ENCODE peak calls at places on chromosomes 16 and 17, in five cellular contexts. B is stimulated activated CD8-positive, alpha-beta memory T cell treated with anti-CD3 and anti-CD28 coated beads, Interleukin-7, amount 100 ng/mL, for 1 hour; N is stimulated activated CD4-positive, alpha-beta T cell treated with anti-CD3 and anti-CD28 coated beads, Interleukin-15, amount 100 ng/mL, for 1 hour; E is GM04503; L is nucleus accumbens. Z is an unnamed sample.

GRCh38 chr16:17334096-17334495 is 136.7 kb downstream of the XYLT1 start:
- DNase-seq in E (peak; percentile 69), N (no peak), B (no peak), L (no peak), Z (no peak)

GRCh38 chr16:11328172-11329079 is 16.8 kb upstream of the RMI2 start:
- DNase-seq in E (peak; percentile 71), B (peak; percentile 25), N (peak; percentile 10), L (no peak), Z (peak; percentile 64)

GRCh38 chr17:17349724-17350106 is 46.5 kb downstream of the NT5M start:
- DNase-seq in N (no peak), E (no peak), L (no peak), B (no peak), Z (no peak)

GRCh38 chr16:1740781-1741490 is 30.4 kb downstream of the NME3 start:
- DNase-seq in E (no peak), B (no peak), L (no peak), N (no peak), Z (no peak)

GRCh38 chr16:74749291-74750055 is 25.1 kb downstream of the FA2H start:
- DNase-seq in N (no peak), L (no peak), B (no peak), E (no peak), Z (no peak)

GRCh38 chr16:275786-276232 is at the start of gene RGS11:
- DNase-seq in N (no peak), L (no peak), E (no peak), B (no peak), Z (no peak)

GRCh38 chr17:35726609-35727460 is 4.6 kb upstream of the RASL10B start:
- DNase-seq in E (peak; percentile 60), N (no peak), B (no peak), L (no peak), Z (peak; percentile 18)

GRCh38 chr16:49556252-49557069 is 182.9 kb downstream of the C16orf78 start:
- DNase-seq in E (no peak), B (no peak), N (no peak), L (no peak), Z (peak; percentile 56)

GRCh38 chr16:58515125-58515870 is at the start of gene SETD6:
- DNase-seq in B (peak; percentile 30), N (peak; percentile 35), E (peak; percentile 23), L (peak; percentile 77), Z (peak; percentile 95)

GRCh38 chr17:83182620-83183063 is 103.2 kb downstream of the METRNL start:
- DNase-seq in L (no peak), B (no peak), N (no peak), E (no peak), Z (peak; percentile 2)

GRCh38 chr17:38601539-38602351 is 4.0 kb downstream of the SRCIN1 start:
- DNase-seq in B (no peak), L (no peak), E (no peak), N (no peak), Z (no peak)

GRCh38 chr16:88804173-88804551 is 573 bp downstream of the CDT1 start:
- DNase-seq in L (no peak), E (no peak), B (no peak), N (no peak), Z (no peak)

Z was measured in 8988T.